ENCODE peak calls at places on chromosome 4, in four cellular contexts. Z is IMR-90, E is HepG2, W is heart left ventricle. T is an unnamed sample.

GRCh38 chr4:38195486-38195885 is 235.3 kb downstream of the PTTG2 start:
- ATAC-seq in Z (no peak), E (no peak), W (no peak), T (no peak)

GRCh38 chr4:25506032-25506571 is 129.0 kb downstream of the ANAPC4 start:
- ATAC-seq in Z (no peak), E (no peak), W (no peak), T (no peak)

GRCh38 chr4:186204103-186204559 is 12.8 kb downstream of the CYP4V2 start:
- ATAC-seq in Z (peak; percentile 81), E (no peak), W (no peak), T (peak; percentile 54)

GRCh38 chr4:173835863-173836262 is 305.8 kb upstream of the HAND2 start:
- ATAC-seq in Z (peak; percentile 100), E (no peak), W (peak; percentile 89), T (no peak)

GRCh38 chr4:5033266-5033945 is 14.1 kb upstream of the CYTL1 start:
- ATAC-seq in Z (no peak), E (no peak), W (peak; percentile 55), T (peak; percentile 55)

GRCh38 chr4:140930556-140930955 is 174.4 kb upstream of the TBC1D9 start:
- ATAC-seq in Z (no peak), E (no peak), W (peak; percentile 82), T (peak; percentile 49)

GRCh38 chr4:80438016-80438415 is 102.5 kb downstream of the CFAP299 start:
- ATAC-seq in Z (no peak), E (no peak), W (no peak), T (no peak)

GRCh38 chr4:75655562-75655961 is 17.6 kb downstream of the G3BP2 start:
- ATAC-seq in Z (no peak), E (no peak), W (no peak), T (no peak)

GRCh38 chr4:19194672-19195071 is 1057.0 kb upstream of the SLIT2 start:
- ATAC-seq in Z (no peak), E (no peak), W (no peak), T (no peak)

GRCh38 chr4:126004936-126005335 is 690.2 kb downstream of the FAT4 start:
- ATAC-seq in Z (peak; percentile 91), E (no peak), W (no peak), T (no peak)

GRCh38 chr4:38154251-38154650 is 194.1 kb downstream of the PTTG2 start:
- ATAC-seq in Z (no peak), E (no peak), W (peak; percentile 28), T (no peak)

GRCh38 chr4:68310651-68311247 is 39.1 kb downstream of the YTHDC1 start:
- ATAC-seq in Z (no peak), E (peak; percentile 30), W (no peak), T (no peak)

GRCh38 chr4:38728651-38729141 is 54.1 kb downstream of the TLR10 start:
- ATAC-seq in Z (no peak), E (peak; percentile 10), W (no peak), T (no peak)

GRCh38 chr4:1207157-1207470 is 34.7 kb upstream of the SPON2 start:
- ATAC-seq in Z (no peak), E (no peak), W (no peak), T (no peak)

GRCh38 chr4:2702770-2703169 is 53.4 kb downstream of the TNIP2 start:
- ATAC-seq in Z (no peak), E (no peak), W (no peak), T (no peak)

GRCh38 chr4:6422105-6422504 is 50.3 kb downstream of the PPP2R2C start:
- ATAC-seq in Z (no peak), E (no peak), W (no peak), T (no peak)

GRCh38 chr4:182449960-182450359 is 206.8 kb downstream of the TENM3 start:
- ATAC-seq in Z (no peak), E (no peak), W (no peak), T (no peak)

GRCh38 chr4:182447938-182448280 is 204.7 kb downstream of the TENM3 start:
- ATAC-seq in Z (peak; percentile 18), E (peak; percentile 6), W (no peak), T (no peak)

GRCh38 chr4:182449186-182449880 is 206.1 kb downstream of the TENM3 start:
- ATAC-seq in Z (no peak), E (no peak), W (no peak), T (peak; percentile 22)

GRCh38 chr4:182453830-182454229 is 210.6 kb downstream of the TENM3 start:
- ATAC-seq in Z (no peak), E (no peak), W (no peak), T (no peak)

GRCh38 chr4:182448281-182449151 is 205.3 kb downstream of the TENM3 start:
- ATAC-seq in Z (peak; percentile 98), E (peak; percentile 100), W (peak; percentile 100), T (peak; percentile 98)
- TF ChIP-seq POLR2A in Z (peak; percentile 61), E (no peak), W (peak; percentile 63), T (peak; percentile 55)

DNA sequence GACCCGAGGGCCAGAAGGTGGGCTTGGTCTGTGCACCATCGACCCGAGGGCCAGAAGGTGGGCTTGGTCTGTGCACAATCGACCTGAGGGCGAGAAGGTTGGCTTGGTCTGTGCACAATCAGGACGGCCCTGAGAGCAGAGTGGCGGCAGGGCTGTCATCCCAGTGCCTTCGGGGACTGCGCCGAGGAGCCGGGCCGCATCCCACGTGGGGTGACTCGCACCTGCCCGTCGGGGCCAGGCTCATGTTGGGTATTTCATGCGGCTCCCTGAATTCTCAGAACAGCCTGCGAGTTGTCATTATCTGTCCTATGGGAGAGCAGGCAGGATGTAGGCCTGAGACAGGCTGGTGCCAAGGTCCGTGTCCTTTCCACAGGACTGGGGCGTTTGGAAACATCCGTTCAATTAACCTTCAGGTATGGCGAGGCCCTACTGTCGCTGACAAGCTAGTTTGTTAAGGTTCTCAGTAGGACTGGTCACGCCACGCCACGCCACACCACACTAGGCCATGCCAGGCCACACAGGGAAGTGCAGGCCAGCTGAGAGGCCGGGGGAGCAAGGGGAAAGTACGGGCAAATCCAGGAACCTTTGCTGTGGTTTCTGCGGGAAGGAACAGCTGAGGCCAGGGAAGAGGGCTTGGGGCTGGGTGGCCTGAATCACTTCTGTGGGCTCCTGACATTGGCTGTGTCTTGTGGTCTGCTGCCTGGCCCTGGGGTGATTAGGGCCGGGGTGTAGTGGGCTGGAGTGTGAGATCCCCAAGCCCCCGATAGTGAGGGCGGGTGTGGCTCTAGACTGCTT is 182.9 kb downstream of the AFAP1 start:
- ATAC-seq in Z (no peak), E (no peak), W (no peak), T (no peak)
- H3K4me1 ChIP-seq in Z (no peaks in the 10 kb centered on the region), E (peaks cover 29% of the 10 kb centered on the region), W (peaks cover 19% of the 10 kb centered on the region), T (no peaks in the 10 kb centered on the region)

DNA sequence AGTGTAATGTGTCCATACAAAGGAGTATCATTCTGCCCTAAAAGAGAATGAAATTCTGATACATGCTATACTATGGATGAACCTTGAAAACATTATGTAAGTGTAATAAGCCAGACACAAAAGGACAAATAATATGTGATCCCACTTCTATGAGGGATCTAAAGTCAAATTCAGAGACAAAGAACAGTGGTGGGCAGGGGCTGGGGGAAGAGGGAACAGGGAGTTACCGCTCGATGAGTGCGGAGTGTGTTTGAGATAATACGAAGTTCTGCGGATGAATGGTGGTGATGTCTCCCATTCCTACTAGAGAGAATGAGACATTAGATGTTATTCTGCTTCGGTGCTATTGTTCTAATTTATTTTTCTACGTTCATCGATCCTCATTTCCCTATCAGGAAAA is 46.1 kb upstream of the TLR2 start:
- ATAC-seq in Z (no peak), E (no peak), W (no peak), T (no peak)
- TF ChIP-seq POLR2A in Z (no peak), E (no peak), W (no peak), T (no peak)

GRCh38 chr4:168844261-168845039 is 165.6 kb downstream of the CBR4 start:
- ATAC-seq in Z (peak; percentile 64), E (no peak), W (no peak), T (peak; percentile 59)
- H3K4me1 ChIP-seq in Z (peaks cover 29% of the 10 kb centered on the region), E (peaks cover 7% of the 10 kb centered on the region), W (peaks cover 92% of the 10 kb centered on the region), T (peaks cover 100% of the 10 kb centered on the region)

DNA sequence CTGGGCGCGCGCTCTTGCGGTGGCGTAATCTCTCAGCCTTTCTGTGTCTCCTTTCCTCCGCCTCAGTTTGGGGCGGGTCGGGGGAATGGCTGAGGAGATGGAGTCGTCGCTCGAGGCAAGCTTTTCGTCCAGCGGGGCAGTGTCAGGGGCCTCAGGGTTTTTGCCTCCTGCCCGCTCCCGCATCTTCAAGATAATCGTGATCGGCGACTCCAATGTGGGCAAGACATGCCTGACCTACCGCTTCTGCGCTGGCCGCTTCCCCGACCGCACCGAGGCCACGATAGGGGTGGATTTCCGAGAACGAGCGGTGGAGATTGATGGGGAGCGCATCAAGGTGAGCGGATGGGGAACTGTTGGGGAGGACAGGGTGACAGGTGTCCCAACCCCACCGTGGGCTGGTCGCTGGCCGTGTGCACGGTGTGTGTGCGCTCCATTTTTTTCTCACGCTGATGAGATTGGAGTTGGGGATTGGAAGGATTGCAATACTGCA is at the start of gene RAB33B:
- ATAC-seq in Z (no peak), E (peak; percentile 9), W (no peak), T (no peak)
- TF ChIP-seq POLR2A in Z (no peak), E (no peak), W (peak; percentile 84), T (peak; percentile 85)

GRCh38 chr4:127138586-127138985 is 494.2 kb upstream of the INTU start:
- ATAC-seq in Z (no peak), E (no peak), W (no peak), T (no peak)
- H3K4me1 ChIP-seq in Z (peaks cover 11% of the 10 kb centered on the region), E (no peaks in the 10 kb centered on the region), W (peaks cover 2% of the 10 kb centered on the region), T (no peaks in the 10 kb centered on the region)

GRCh38 chr4:165378763-165379631 is at the start of gene CPE:
- ATAC-seq in Z (peak; percentile 99), E (peak; percentile 99), W (peak; percentile 86), T (peak; percentile 96)
- TF ChIP-seq POLR2A in Z (no peak), E (peak; percentile 94), W (peak; percentile 35), T (peak; percentile 83)

DNA sequence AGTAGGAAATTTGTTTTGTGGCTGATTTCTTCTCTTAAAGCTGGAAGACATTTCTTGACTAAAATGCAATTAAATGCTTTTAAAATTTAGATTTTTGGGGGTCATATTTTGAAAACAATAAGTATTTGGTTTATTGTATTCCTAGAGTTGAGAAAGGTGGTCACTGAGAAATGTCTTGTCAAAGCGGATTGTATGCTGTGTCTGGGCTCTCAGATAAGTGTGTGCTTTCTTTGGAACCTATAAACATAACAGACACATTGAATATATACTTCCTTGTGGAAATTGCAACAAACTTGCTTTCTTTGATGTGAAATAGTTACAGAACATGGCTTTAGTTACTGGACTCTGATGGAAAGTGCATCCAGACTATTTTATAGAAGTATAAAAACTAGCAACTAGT is 75.4 kb downstream of the AFF1 start:
- ATAC-seq in Z (no peak), E (no peak), W (no peak), T (no peak)
- H3K4me1 ChIP-seq in Z (peaks cover 8% of the 10 kb centered on the region), E (peaks cover 82% of the 10 kb centered on the region), W (peaks cover 78% of the 10 kb centered on the region), T (peaks cover 26% of the 10 kb centered on the region)

GRCh38 chr4:119501740-119502139 is 126.9 kb downstream of the PDE5A start:
- ATAC-seq in Z (no peak), E (peak; percentile 80), W (no peak), T (no peak)

GRCh38 chr4:119504616-119505015 is 124.0 kb downstream of the PDE5A start:
- ATAC-seq in Z (no peak), E (peak; percentile 45), W (no peak), T (no peak)

GRCh38 chr4:119510750-119511149 is 117.9 kb downstream of the PDE5A start:
- ATAC-seq in Z (no peak), E (no peak), W (no peak), T (peak; percentile 78)

GRCh38 chr4:119508281-119508680 is 120.3 kb downstream of the PDE5A start:
- ATAC-seq in Z (peak; percentile 4), E (no peak), W (no peak), T (no peak)

GRCh38 chr4:119506761-119507160 is 121.8 kb downstream of the PDE5A start:
- ATAC-seq in Z (peak; percentile 6), E (no peak), W (no peak), T (no peak)
- TF ChIP-seq POLR2A in Z (no peak), E (no peak), W (no peak), T (no peak)

T was measured in gastroesophageal sphincter.